ENCODE peak calls at places on chromosomes 3 and 15, in eight cellular contexts. One of them, this sample, is unnamed.

GRCh38 chr3:57948080-57948671 is 60.0 kb upstream of the FLNB start:
- DNase-seq in NCI-H1092 treated with DMSO at 0.1 percent for 48 hours: no peak
- DNase-seq in omental fat pad: no peak
- DNase-seq in H9: no peak
- DNase-seq in foreskin keratinocyte: no peak
- DNase-seq in H1: no peak
- DNase-seq in testis: no peak
- DNase-seq in GM12865: no peak
- DNase-seq in this sample: no peak

GRCh38 chr3:78287085-78287484 is 1247.2 kb downstream of the ROBO2 start:
- DNase-seq in NCI-H1092 treated with DMSO at 0.1 percent for 48 hours: no peak
- DNase-seq in omental fat pad: no peak
- DNase-seq in H9: no peak
- DNase-seq in foreskin keratinocyte: no peak
- DNase-seq in H1: no peak
- DNase-seq in testis: no peak
- DNase-seq in GM12865: no peak
- DNase-seq in this sample: no peak

GRCh38 chr15:65595960-65596359 is 15.0 kb downstream of the INTS14 start:
- DNase-seq in NCI-H1092 treated with DMSO at 0.1 percent for 48 hours: no peak
- DNase-seq in omental fat pad: no peak
- DNase-seq in H9: no peak
- DNase-seq in foreskin keratinocyte: no peak
- DNase-seq in H1: no peak
- DNase-seq in testis: peak; percentile 49
- DNase-seq in GM12865: peak; percentile 24
- DNase-seq in this sample: no peak

GRCh38 chr15:66673410-66674322 is 28.4 kb upstream of the SMAD6 start:
- DNase-seq in NCI-H1092 treated with DMSO at 0.1 percent for 48 hours: no peak
- DNase-seq in omental fat pad: no peak
- DNase-seq in H9: peak; percentile 94
- DNase-seq in foreskin keratinocyte: no peak
- DNase-seq in H1: peak; percentile 43
- DNase-seq in testis: peak; percentile 81
- DNase-seq in GM12865: peak; percentile 63
- DNase-seq in this sample: no peak

GRCh38 chr3:148880681-148881080 is 15.6 kb downstream of the CPA3 start:
- DNase-seq in NCI-H1092 treated with DMSO at 0.1 percent for 48 hours: no peak
- DNase-seq in omental fat pad: no peak
- DNase-seq in H9: peak; percentile 49
- DNase-seq in foreskin keratinocyte: no peak
- DNase-seq in H1: no peak
- DNase-seq in testis: no peak
- DNase-seq in GM12865: peak; percentile 38
- DNase-seq in this sample: no peak

GRCh38 chr3:187741403-187742350 is 3.6 kb downstream of the BCL6 start:
- DNase-seq in NCI-H1092 treated with DMSO at 0.1 percent for 48 hours: peak; percentile 34
- DNase-seq in omental fat pad: no peak
- DNase-seq in H9: peak; percentile 54
- DNase-seq in foreskin keratinocyte: peak; percentile 31
- DNase-seq in H1: no peak
- DNase-seq in testis: peak; percentile 80
- DNase-seq in GM12865: peak; percentile 58
- DNase-seq in this sample: no peak

GRCh38 chr15:73538563-73539211 is 94.5 kb downstream of the NPTN start:
- DNase-seq in NCI-H1092 treated with DMSO at 0.1 percent for 48 hours: no peak
- DNase-seq in omental fat pad: no peak
- DNase-seq in H9: no peak
- DNase-seq in foreskin keratinocyte: no peak
- DNase-seq in H1: no peak
- DNase-seq in testis: no peak
- DNase-seq in GM12865: no peak
- DNase-seq in this sample: no peak

GRCh38 chr3:127457094-127457475 is 133.4 kb downstream of the TPRA1 start:
- DNase-seq in NCI-H1092 treated with DMSO at 0.1 percent for 48 hours: peak; percentile 81
- DNase-seq in omental fat pad: no peak
- DNase-seq in H9: peak; percentile 74
- DNase-seq in foreskin keratinocyte: peak; percentile 51
- DNase-seq in H1: no peak
- DNase-seq in testis: peak; percentile 43
- DNase-seq in GM12865: no peak
- DNase-seq in this sample: peak; percentile 20

GRCh38 chr3:83011471-83011870 is 1250.0 kb upstream of the GBE1 start:
- DNase-seq in NCI-H1092 treated with DMSO at 0.1 percent for 48 hours: no peak
- DNase-seq in omental fat pad: no peak
- DNase-seq in H9: no peak
- DNase-seq in foreskin keratinocyte: peak; percentile 68
- DNase-seq in H1: no peak
- DNase-seq in testis: no peak
- DNase-seq in GM12865: no peak
- DNase-seq in this sample: no peak

GRCh38 chr3:133532951-133533350 is 40.5 kb upstream of the CDV3 start:
- DNase-seq in NCI-H1092 treated with DMSO at 0.1 percent for 48 hours: no peak
- DNase-seq in omental fat pad: no peak
- DNase-seq in H9: no peak
- DNase-seq in foreskin keratinocyte: no peak
- DNase-seq in H1: no peak
- DNase-seq in testis: no peak
- DNase-seq in GM12865: no peak
- DNase-seq in this sample: no peak

GRCh38 chr3:160697628-160698382 is 20.8 kb downstream of the ARL14 start:
- DNase-seq in NCI-H1092 treated with DMSO at 0.1 percent for 48 hours: no peak
- DNase-seq in omental fat pad: no peak
- DNase-seq in H9: no peak
- DNase-seq in foreskin keratinocyte: no peak
- DNase-seq in H1: no peak
- DNase-seq in testis: no peak
- DNase-seq in GM12865: peak; percentile 24
- DNase-seq in this sample: no peak

GRCh38 chr15:59609730-59610712 is 1.6 kb upstream of the GCNT3 start:
- DNase-seq in NCI-H1092 treated with DMSO at 0.1 percent for 48 hours: no peak
- DNase-seq in omental fat pad: no peak
- DNase-seq in H9: no peak
- DNase-seq in foreskin keratinocyte: no peak
- DNase-seq in H1: no peak
- DNase-seq in testis: no peak
- DNase-seq in GM12865: no peak
- DNase-seq in this sample: no peak

GRCh38 chr3:127078626-127079025 is 95.7 kb downstream of the PLXNA1 start:
- DNase-seq in NCI-H1092 treated with DMSO at 0.1 percent for 48 hours: no peak
- DNase-seq in omental fat pad: no peak
- DNase-seq in H9: no peak
- DNase-seq in foreskin keratinocyte: no peak
- DNase-seq in H1: no peak
- DNase-seq in testis: no peak
- DNase-seq in GM12865: no peak
- DNase-seq in this sample: no peak

GRCh38 chr3:141452045-141452444 is 34.8 kb upstream of the RASA2 start:
- DNase-seq in NCI-H1092 treated with DMSO at 0.1 percent for 48 hours: peak; percentile 37
- DNase-seq in omental fat pad: no peak
- DNase-seq in H9: no peak
- DNase-seq in foreskin keratinocyte: no peak
- DNase-seq in H1: no peak
- DNase-seq in testis: peak; percentile 62
- DNase-seq in GM12865: peak; percentile 80
- DNase-seq in this sample: no peak

GRCh38 chr3:170274641-170275040 is 52.4 kb downstream of the PRKCI start:
- DNase-seq in NCI-H1092 treated with DMSO at 0.1 percent for 48 hours: no peak
- DNase-seq in omental fat pad: no peak
- DNase-seq in H9: no peak
- DNase-seq in foreskin keratinocyte: no peak
- DNase-seq in H1: no peak
- DNase-seq in testis: no peak
- DNase-seq in GM12865: peak; percentile 2
- DNase-seq in this sample: no peak

GRCh38 chr15:89004726-89005030 is 83.6 kb upstream of the ABHD2 start:
- DNase-seq in NCI-H1092 treated with DMSO at 0.1 percent for 48 hours: no peak
- DNase-seq in omental fat pad: no peak
- DNase-seq in H9: no peak
- DNase-seq in foreskin keratinocyte: no peak
- DNase-seq in H1: no peak
- DNase-seq in testis: no peak
- DNase-seq in GM12865: no peak
- DNase-seq in this sample: no peak

GRCh38 chr3:64806668-64807067 is 118.9 kb upstream of the ADAMTS9 start:
- DNase-seq in NCI-H1092 treated with DMSO at 0.1 percent for 48 hours: no peak
- DNase-seq in omental fat pad: no peak
- DNase-seq in H9: no peak
- DNase-seq in foreskin keratinocyte: no peak
- DNase-seq in H1: no peak
- DNase-seq in testis: no peak
- DNase-seq in GM12865: no peak
- DNase-seq in this sample: no peak

GRCh38 chr15:58539548-58539947 is 107.8 kb downstream of the LIPC start:
- DNase-seq in NCI-H1092 treated with DMSO at 0.1 percent for 48 hours: no peak
- DNase-seq in omental fat pad: no peak
- DNase-seq in H9: no peak
- DNase-seq in foreskin keratinocyte: no peak
- DNase-seq in H1: no peak
- DNase-seq in testis: no peak
- DNase-seq in GM12865: no peak
- DNase-seq in this sample: no peak